ENCODE peak calls at places on chromosomes 7 and 10, in eight cellular contexts. S, U, A, C, R, H, X and Y are unnamed samples.

GRCh38 chr10:60031664-60032063 is 125.3 kb upstream of the CCDC6 start:
- DNase-seq in S (no peak), U (no peak), A (no peak), C (no peak), R (no peak), H (no peak), X (no peak), Y (no peak)

GRCh38 chr10:24463683-24464426 is 254.9 kb downstream of the KIAA1217 start:
- DNase-seq in S (no peak), U (no peak), A (no peak), C (no peak), R (no peak), H (no peak), X (no peak), Y (no peak)

GRCh38 chr7:156034397-156034796 is 222.1 kb upstream of the SHH start:
- DNase-seq in S (no peak), U (no peak), A (no peak), C (no peak), R (no peak), H (no peak), X (no peak), Y (peak)

GRCh38 chr7:24123061-24123460 is 160.9 kb upstream of the NPY start:
- DNase-seq in S (no peak), U (no peak), A (no peak), C (no peak), R (no peak), H (no peak), X (no peak), Y (no peak)

GRCh38 chr7:22346383-22347107 is 10.4 kb downstream of the RAPGEF5 start:
- DNase-seq in S (no peak), U (no peak), A (no peak), C (no peak), R (no peak), H (no peak), X (no peak), Y (no peak)

GRCh38 chr10:46216003-46216634 is 70.7 kb upstream of the ANTXRL start:
- DNase-seq in S (no peak), U (no peak), A (no peak), C (no peak), R (no peak), H (no peak), X (no peak), Y (no peak)

GRCh38 chr10:61332506-61332905 is 120.7 kb downstream of the TMEM26 start:
- DNase-seq in S (no peak), U (no peak), A (no peak), C (no peak), R (no peak), H (no peak), X (no peak), Y (no peak)

GRCh38 chr7:115662120-115662519 is 368.4 kb downstream of the TFEC start:
- DNase-seq in S (no peak), U (no peak), A (no peak), C (no peak), R (no peak), H (no peak), X (no peak), Y (no peak)

GRCh38 chr10:44030681-44031080 is 354.2 kb downstream of the CXCL12 start:
- DNase-seq in S (no peak), U (no peak), A (no peak), C (no peak), R (no peak), H (no peak), X (no peak), Y (no peak)

GRCh38 chr10:11748866-11749265 is 6.7 kb downstream of the ECHDC3 start:
- DNase-seq in S (no peak), U (no peak), A (no peak), C (no peak), R (no peak), H (no peak), X (no peak), Y (no peak)

GRCh38 chr7:22356855-22357310 is at the start of gene RAPGEF5:
- DNase-seq in S (no peak), U (no peak), A (peak), C (peak), R (no peak), H (no peak), X (no peak), Y (no peak)

GRCh38 chr7:44277851-44278250 is 47.5 kb downstream of the CAMK2B start:
- DNase-seq in S (no peak), U (no peak), A (no peak), C (peak), R (no peak), H (no peak), X (peak), Y (no peak)

GRCh38 chr7:128427289-128427891 is 17.6 kb upstream of the IMPDH1 start:
- DNase-seq in S (no peak), U (peak), A (peak), C (no peak), R (no peak), H (peak), X (no peak), Y (no peak)

GRCh38 chr7:142886866-142887265 is 1.3 kb upstream of the TRPV6 start:
- DNase-seq in S (no peak), U (no peak), A (no peak), C (no peak), R (no peak), H (no peak), X (peak), Y (peak)

GRCh38 chr7:5036446-5036845 is 9.2 kb upstream of the RBAK start:
- DNase-seq in S (no peak), U (no peak), A (no peak), C (no peak), R (no peak), H (no peak), X (no peak), Y (no peak)

GRCh38 chr10:59337254-59337653 is 25.1 kb downstream of the FAM13C start:
- DNase-seq in S (peak), U (no peak), A (peak), C (no peak), R (no peak), H (no peak), X (peak), Y (peak)

GRCh38 chr10:119541459-119542356 is 811 bp downstream of the RGS10 start:
- DNase-seq in S (peak), U (peak), A (no peak), C (peak), R (no peak), H (peak), X (peak), Y (peak)

GRCh38 chr10:15436696-15437095 is 65.6 kb upstream of the FAM171A1 start:
- DNase-seq in S (no peak), U (no peak), A (no peak), C (no peak), R (no peak), H (no peak), X (no peak), Y (no peak)